ENCODE peak calls at places on chromosomes 5 and 9, in five cellular contexts. M, H, J, U and N are unnamed samples.

GRCh38 chr5:1568201-1568979 is 44.6 kb upstream of the LPCAT1 start:
- DNase-seq in M (no peak), H (no peak), J (peak), U (no peak), N (no peak)

GRCh38 chr9:93099551-93100264 is 3.7 kb downstream of the CARD19 start:
- DNase-seq in M (no peak), H (no peak), J (no peak), U (no peak), N (no peak)

GRCh38 chr9:133855802-133856592 is 117.8 kb upstream of the SARDH start:
- DNase-seq in M (no peak), H (no peak), J (peak), U (no peak), N (no peak)

GRCh38 chr5:59569608-59570334 is 323.8 kb downstream of the PDE4D start:
- DNase-seq in M (no peak), H (peak), J (peak), U (no peak), N (no peak)

GRCh38 chr9:77014597-77015263 is 4.7 kb upstream of the FOXB2 start:
- DNase-seq in M (no peak), H (no peak), J (no peak), U (no peak), N (no peak)

GRCh38 chr5:138230261-138230660 is 17.1 kb upstream of the CDC23 start:
- DNase-seq in M (no peak), H (no peak), J (no peak), U (peak), N (no peak)

GRCh38 chr5:538801-539468 is 14.7 kb upstream of the SLC9A3 start:
- DNase-seq in M (no peak), H (no peak), J (no peak), U (no peak), N (no peak)

GRCh38 chr9:68705636-68706578 is 867 bp downstream of the PIP5K1B start:
- DNase-seq in M (no peak), H (peak), J (peak), U (peak), N (no peak)

GRCh38 chr9:128141604-128142003 is 7.6 kb upstream of the LCN2 start:
- DNase-seq in M (no peak), H (no peak), J (no peak), U (no peak), N (no peak)

GRCh38 chr5:154776167-154776566 is 21.0 kb downstream of the LARP1 start:
- DNase-seq in M (no peak), H (no peak), J (no peak), U (no peak), N (no peak)

GRCh38 chr5:59840200-59840601 is 53.3 kb downstream of the PDE4D start:
- DNase-seq in M (no peak), H (no peak), J (peak), U (peak), N (no peak)

GRCh38 chr9:134851015-134851414 is 29.6 kb upstream of the FCN2 start:
- DNase-seq in M (no peak), H (no peak), J (no peak), U (no peak), N (no peak)

GRCh38 chr5:132378580-132378979 is 9.1 kb downstream of the SLC22A5 start:
- DNase-seq in M (no peak), H (no peak), J (peak), U (no peak), N (no peak)

GRCh38 chr9:134376386-134377142 is 50.3 kb downstream of the RXRA start:
- DNase-seq in M (no peak), H (no peak), J (no peak), U (no peak), N (no peak)

GRCh38 chr5:170818222-170818621 is 34.7 kb downstream of the GABRP start:
- DNase-seq in M (no peak), H (no peak), J (peak), U (no peak), N (no peak)

GRCh38 chr9:95515272-95516113 is 1.3 kb downstream of the PTCH1 start:
- DNase-seq in M (no peak), H (peak), J (no peak), U (peak), N (peak)

GRCh38 chr5:1335540-1336095 is 9.3 kb downstream of the CLPTM1L start:
- DNase-seq in M (no peak), H (no peak), J (no peak), U (no peak), N (no peak)

GRCh38 chr5:79488775-79489174 is 25.2 kb downstream of the HOMER1 start:
- DNase-seq in M (no peak), H (no peak), J (peak), U (no peak), N (no peak)

GRCh38 chr9:36891341-36891811 is 142.7 kb downstream of the PAX5 start:
- DNase-seq in M (no peak), H (peak), J (no peak), U (peak), N (no peak)

GRCh38 chr9:124684140-124684539 is 87.0 kb downstream of the NR6A1 start:
- DNase-seq in M (no peak), H (no peak), J (no peak), U (no peak), N (no peak)

GRCh38 chr5:129652353-129653138 is 95.3 kb upstream of the MINAR2 start:
- DNase-seq in M (no peak), H (no peak), J (no peak), U (no peak), N (no peak)

GRCh38 chr5:98031496-98031895 is 742.0 kb upstream of the RGMB start:
- DNase-seq in M (no peak), H (no peak), J (no peak), U (no peak), N (no peak)

GRCh38 chr5:133610489-133611356 is 1.6 kb downstream of the FSTL4 start:
- DNase-seq in M (no peak), H (peak), J (peak), U (peak), N (peak)

GRCh38 chr9:123263227-123263626 is 5.2 kb downstream of the STRBP start:
- DNase-seq in M (no peak), H (no peak), J (no peak), U (no peak), N (no peak)

GRCh38 chr9:4992872-4993271 is 7.8 kb downstream of the JAK2 start:
- DNase-seq in M (no peak), H (no peak), J (no peak), U (no peak), N (no peak)

GRCh38 chr9:134175291-134175807 is 11.0 kb upstream of the RNU6ATAC start:
- DNase-seq in M (no peak), H (no peak), J (no peak), U (peak), N (no peak)

GRCh38 chr5:78519198-78519941 is 129.2 kb downstream of the LHFPL2 start:
- DNase-seq in M (no peak), H (no peak), J (no peak), U (no peak), N (no peak)

GRCh38 chr5:7501066-7501465 is 105.1 kb downstream of the ADCY2 start:
- DNase-seq in M (no peak), H (no peak), J (no peak), U (no peak), N (no peak)

GRCh38 chr5:94467560-94468504 is 150.6 kb downstream of the KIAA0825 start:
- DNase-seq in M (no peak), H (no peak), J (no peak), U (no peak), N (no peak)

GRCh38 chr9:131833906-131834305 is 94.0 kb upstream of the RAPGEF1 start:
- DNase-seq in M (no peak), H (no peak), J (peak), U (no peak), N (no peak)